ENCODE peak calls at places on chromosomes 6 and 20, in eight cellular contexts. I, U, W, G, S, V, O and F are unnamed samples.

GRCh38 chr6:108622601-108623335 is 62.1 kb downstream of the FOXO3 start:
- DNase-seq in U (no peak), V (no peak), G (no peak), W (no peak), S (no peak), I (no peak), O (no peak), F (no peak)

GRCh38 chr6:113842165-113842564 is 15.0 kb upstream of the MARCKS start:
- DNase-seq in G (no peak), V (no peak), S (no peak), O (no peak), U (no peak), W (no peak), I (no peak), F (no peak)

GRCh38 chr6:18497006-18497405 is 109.9 kb downstream of the RNF144B start:
- DNase-seq in W (no peak), S (no peak), V (no peak), U (no peak), O (no peak), G (no peak), I (no peak), F (no peak)

GRCh38 chr6:130138116-130138908 is 84.4 kb downstream of the SAMD3 start:
- DNase-seq in G (no peak), W (no peak), U (no peak), I (no peak), O (no peak), S (no peak), V (no peak), F (no peak)

GRCh38 chr6:134908906-134909516 is 40.9 kb downstream of the ALDH8A1 start:
- DNase-seq in S (peak), I (no peak), V (no peak), W (no peak), G (peak), O (peak), U (no peak), F (no peak)

GRCh38 chr6:35596448-35597442 is 84.0 kb upstream of the TULP1 start:
- DNase-seq in V (no peak), S (no peak), I (no peak), U (no peak), G (no peak), W (no peak), O (no peak), F (peak)

GRCh38 chr20:2429061-2429460 is 41.5 kb downstream of the SNRPB start:
- DNase-seq in S (no peak), U (no peak), W (no peak), O (no peak), V (no peak), I (no peak), G (no peak), F (no peak)

GRCh38 chr6:46370622-46371021 is 120.6 kb downstream of the RCAN2 start:
- DNase-seq in O (no peak), V (no peak), S (peak), W (no peak), I (no peak), G (no peak), U (no peak), F (no peak)

GRCh38 chr6:968791-969190 is 275.9 kb upstream of the EXOC2 start:
- DNase-seq in I (no peak), W (no peak), V (no peak), S (no peak), O (no peak), G (no peak), U (no peak), F (no peak)

GRCh38 chr6:34673079-34673478 is 23.5 kb downstream of the ILRUN start:
- DNase-seq in G (no peak), S (no peak), W (no peak), U (no peak), V (no peak), I (no peak), O (no peak), F (no peak)

GRCh38 chr20:31842471-31843157 is 2.8 kb downstream of the FOXS1 start:
- DNase-seq in V (peak), W (no peak), U (no peak), I (no peak), S (no peak), G (no peak), O (peak), F (peak)

GRCh38 chr6:63635165-63635562 is 438 bp upstream of the PHF3 start:
- DNase-seq in O (no peak), S (no peak), V (no peak), G (no peak), U (no peak), W (no peak), I (peak), F (no peak)

GRCh38 chr6:63635563-63636515 is at the start of gene PHF3:
- DNase-seq in G (peak), O (peak), W (peak), U (peak), V (peak), S (peak), I (peak), F (peak)

GRCh38 chr6:63636516-63636968 is 940 bp downstream of the PHF3 start:
- DNase-seq in V (peak), U (no peak), W (peak), G (no peak), O (peak), I (peak), S (peak), F (peak)

GRCh38 chr6:63637865-63638445 is 2.4 kb downstream of the PHF3 start:
- DNase-seq in V (no peak), I (no peak), S (no peak), O (no peak), U (no peak), G (no peak), W (no peak), F (peak)

DNA sequence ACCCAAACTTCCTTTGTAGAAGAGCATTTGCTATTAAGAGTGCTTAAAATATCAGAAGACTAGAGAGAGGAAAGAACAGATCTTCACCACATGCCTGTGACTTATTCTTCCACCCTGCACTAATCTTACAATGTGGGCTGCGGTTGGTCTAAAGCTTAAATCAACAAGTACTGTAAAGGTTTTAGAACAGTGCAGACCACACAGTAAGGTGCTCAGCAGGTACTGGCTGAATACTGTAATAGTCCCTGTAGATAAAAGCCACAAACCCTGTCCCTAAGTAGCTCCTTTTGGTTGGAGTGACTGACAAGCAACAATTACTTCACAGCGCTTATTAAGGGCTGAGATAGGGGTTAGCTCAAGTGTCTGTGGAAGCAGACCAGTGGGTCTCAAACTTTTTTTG is 972 bp upstream of the PHF3 start:
- DNase-seq in O (no peak), I (no peak), G (no peak), W (no peak), S (peak), U (no peak), V (peak), F (no peak)
- H3K4me3 ChIP-seq in O (no peak), I (no peak), G (peak), W (no peak), S (no peak), U (peak), V (peak), F (peak)

GRCh38 chr6:136527831-136528230 is 22.4 kb downstream of the MAP7 start:
- DNase-seq in V (no peak), O (no peak), I (no peak), S (no peak), W (no peak), U (no peak), G (no peak), F (no peak)

GRCh38 chr6:136526937-136527336 is 23.3 kb downstream of the MAP7 start:
- DNase-seq in O (no peak), S (no peak), I (no peak), V (no peak), U (no peak), G (no peak), W (no peak), F (no peak)

GRCh38 chr6:136532030-136532429 is 18.2 kb downstream of the MAP7 start:
- DNase-seq in G (no peak), W (no peak), I (no peak), V (no peak), U (no peak), O (no peak), S (no peak), F (no peak)

GRCh38 chr6:136528477-136528876 is 21.7 kb downstream of the MAP7 start:
- DNase-seq in S (no peak), G (no peak), W (no peak), I (no peak), U (no peak), O (no peak), V (no peak), F (no peak)

GRCh38 chr6:136529655-136530054 is 20.6 kb downstream of the MAP7 start:
- DNase-seq in G (no peak), S (no peak), I (no peak), O (no peak), U (no peak), W (no peak), V (no peak), F (no peak)
- H3K27ac ChIP-seq in G (peak), S (no peak), I (no peak), O (no peak), U (no peak), W (no peak), V (no peak), F (no peak)

GRCh38 chr6:170266061-170266825 is 24.6 kb downstream of the DLL1 start:
- DNase-seq in G (peak), U (no peak), O (no peak), W (no peak), V (no peak), I (no peak), S (no peak), F (peak)
- H3K4me3 ChIP-seq in G (peak), U (no peak), O (no peak), W (no peak), V (no peak), I (no peak), S (no peak), F (no peak)

GRCh38 chr6:158033077-158033750 is 51.6 kb downstream of the SYNJ2 start:
- DNase-seq in I (no peak), W (no peak), V (no peak), U (no peak), G (peak), O (peak), S (no peak), F (no peak)

GRCh38 chr6:158029668-158030230 is 48.1 kb downstream of the SYNJ2 start:
- DNase-seq in V (no peak), W (no peak), I (no peak), O (peak), U (no peak), G (peak), S (no peak), F (no peak)

GRCh38 chr6:158032354-158032733 is 50.7 kb downstream of the SYNJ2 start:
- DNase-seq in I (no peak), U (no peak), S (no peak), O (peak), V (no peak), W (no peak), G (peak), F (no peak)

GRCh38 chr6:158031191-158031444 is 49.5 kb downstream of the SYNJ2 start:
- DNase-seq in O (no peak), I (no peak), G (no peak), V (no peak), W (no peak), S (no peak), U (no peak), F (no peak)

DNA sequence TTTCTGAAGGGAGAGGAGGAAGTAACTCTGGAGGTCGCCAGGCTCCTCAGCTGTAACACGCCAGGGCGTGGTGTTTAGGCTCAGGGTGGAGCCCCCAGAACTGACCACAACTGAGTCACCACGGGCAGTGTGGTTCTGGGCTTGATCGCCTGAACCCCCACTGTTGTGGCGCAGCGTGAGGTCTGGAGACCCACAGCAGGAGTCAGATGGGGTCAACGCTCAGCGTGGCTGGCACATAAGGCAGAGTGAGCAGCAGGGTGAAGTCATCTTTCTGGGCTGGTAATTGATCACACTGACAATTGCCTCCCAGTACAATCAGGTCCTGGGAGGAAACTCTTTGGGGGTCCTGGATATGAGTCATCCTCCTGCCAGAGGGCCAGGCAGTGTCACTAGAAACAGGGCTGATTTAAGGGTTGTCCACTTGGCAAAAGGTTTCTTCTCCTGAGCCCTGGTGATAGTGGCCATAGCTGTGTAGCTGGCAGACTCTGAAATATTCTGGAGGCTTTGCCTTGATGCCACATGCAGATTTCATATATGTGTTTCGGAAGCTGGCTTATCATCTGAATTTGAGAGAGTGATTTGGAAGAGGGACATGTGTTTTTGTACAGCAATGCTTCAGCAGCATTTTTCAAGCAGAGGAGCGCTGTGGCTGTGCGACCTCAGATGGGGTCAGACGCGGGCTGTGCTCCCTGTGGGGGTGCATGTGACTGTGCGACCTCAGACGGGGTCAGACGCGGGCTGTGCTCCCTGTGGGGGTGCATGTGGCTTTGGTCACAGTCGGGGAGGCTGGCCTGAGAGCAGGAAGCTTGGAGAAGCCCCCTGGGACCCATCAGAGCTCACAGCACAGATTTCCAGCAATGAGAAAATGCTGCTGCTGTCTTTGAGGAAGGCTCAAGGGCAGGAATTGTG is 50.0 kb downstream of the SYNJ2 start:
- DNase-seq in W (peak), U (no peak), V (peak), I (no peak), G (peak), S (peak), O (peak), F (no peak)
- H3K27ac ChIP-seq in W (no peak), U (peak), V (peak), I (no peak), G (peak), S (peak), O (peak), F (no peak)

GRCh38 chr6:31733734-31734133 is 2.6 kb downstream of the CLIC1 start:
- DNase-seq in U (no peak), I (no peak), S (no peak), G (no peak), O (no peak), V (no peak), W (no peak), F (no peak)

GRCh38 chr6:31732029-31732428 is 2.9 kb upstream of the DDAH2 start:
- DNase-seq in G (no peak), W (no peak), U (no peak), S (no peak), O (no peak), I (no peak), V (no peak), F (no peak)

GRCh38 chr6:31734703-31735500 is 1.4 kb downstream of the CLIC1 start:
- DNase-seq in G (no peak), W (peak), I (peak), O (peak), V (peak), S (peak), U (no peak), F (peak)

GRCh38 chr6:31736026-31736767 is at the start of gene CLIC1:
- DNase-seq in W (peak), S (peak), G (no peak), V (peak), O (peak), I (peak), U (peak), F (peak)

GRCh38 chr6:31734247-31734702 is 2.1 kb downstream of the CLIC1 start:
- DNase-seq in O (no peak), S (no peak), V (no peak), I (no peak), G (no peak), U (no peak), W (no peak), F (no peak)
- H3K4me3 ChIP-seq in O (peak), S (peak), V (peak), I (peak), G (peak), U (peak), W (peak), F (peak)

GRCh38 chr6:125926711-125927110 is 29.9 kb upstream of the HINT3 start:
- DNase-seq in S (no peak), G (no peak), I (no peak), V (no peak), U (no peak), O (no peak), W (no peak), F (no peak)

GRCh38 chr6:125924169-125924568 is 32.4 kb upstream of the HINT3 start:
- DNase-seq in U (no peak), S (peak), I (no peak), V (no peak), O (no peak), W (no peak), G (no peak), F (no peak)

GRCh38 chr6:125922322-125922860 is 34.2 kb upstream of the HINT3 start:
- DNase-seq in I (no peak), O (no peak), G (no peak), V (no peak), U (no peak), S (no peak), W (no peak), F (no peak)

GRCh38 chr6:125923371-125923877 is 33.1 kb upstream of the HINT3 start:
- DNase-seq in V (no peak), I (no peak), G (no peak), U (no peak), W (no peak), S (no peak), O (no peak), F (peak)

DNA sequence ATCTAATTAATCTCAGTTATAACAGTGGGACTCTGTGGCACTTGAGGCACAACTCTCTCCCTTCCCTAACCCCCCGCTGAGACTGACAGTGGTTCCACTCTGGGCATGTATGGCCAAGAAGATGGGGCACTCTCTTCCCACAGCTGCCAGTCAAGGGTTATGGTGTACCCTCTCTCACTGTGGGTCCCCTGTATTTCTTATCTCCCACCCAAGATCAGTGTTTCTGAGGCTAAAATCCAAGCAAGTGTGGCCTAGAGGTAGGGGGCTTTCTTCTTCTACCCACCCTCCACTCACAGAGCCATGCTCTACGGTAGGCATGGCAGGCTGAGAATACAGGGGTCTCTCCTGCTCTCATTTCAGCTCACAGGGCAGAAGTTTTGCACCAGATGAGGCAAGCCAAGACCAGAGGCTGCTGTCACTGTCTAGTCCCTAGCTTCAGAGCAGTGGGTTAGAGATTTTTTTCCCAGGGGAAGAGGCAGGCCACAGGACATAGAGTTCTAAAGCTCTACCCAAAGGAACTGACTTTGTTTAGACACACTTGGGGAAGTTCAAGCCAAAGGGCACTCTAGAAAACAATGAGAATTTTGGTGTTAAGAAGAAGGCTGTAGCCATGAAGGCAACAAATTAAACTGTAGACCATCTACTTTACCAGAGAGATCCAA is 31.7 kb upstream of the HINT3 start:
- DNase-seq in S (no peak), W (no peak), G (no peak), I (no peak), V (no peak), O (no peak), U (no peak), F (no peak)
- H3K27ac ChIP-seq in S (peak), W (no peak), G (peak), I (no peak), V (no peak), O (no peak), U (peak), F (no peak)

DNA sequence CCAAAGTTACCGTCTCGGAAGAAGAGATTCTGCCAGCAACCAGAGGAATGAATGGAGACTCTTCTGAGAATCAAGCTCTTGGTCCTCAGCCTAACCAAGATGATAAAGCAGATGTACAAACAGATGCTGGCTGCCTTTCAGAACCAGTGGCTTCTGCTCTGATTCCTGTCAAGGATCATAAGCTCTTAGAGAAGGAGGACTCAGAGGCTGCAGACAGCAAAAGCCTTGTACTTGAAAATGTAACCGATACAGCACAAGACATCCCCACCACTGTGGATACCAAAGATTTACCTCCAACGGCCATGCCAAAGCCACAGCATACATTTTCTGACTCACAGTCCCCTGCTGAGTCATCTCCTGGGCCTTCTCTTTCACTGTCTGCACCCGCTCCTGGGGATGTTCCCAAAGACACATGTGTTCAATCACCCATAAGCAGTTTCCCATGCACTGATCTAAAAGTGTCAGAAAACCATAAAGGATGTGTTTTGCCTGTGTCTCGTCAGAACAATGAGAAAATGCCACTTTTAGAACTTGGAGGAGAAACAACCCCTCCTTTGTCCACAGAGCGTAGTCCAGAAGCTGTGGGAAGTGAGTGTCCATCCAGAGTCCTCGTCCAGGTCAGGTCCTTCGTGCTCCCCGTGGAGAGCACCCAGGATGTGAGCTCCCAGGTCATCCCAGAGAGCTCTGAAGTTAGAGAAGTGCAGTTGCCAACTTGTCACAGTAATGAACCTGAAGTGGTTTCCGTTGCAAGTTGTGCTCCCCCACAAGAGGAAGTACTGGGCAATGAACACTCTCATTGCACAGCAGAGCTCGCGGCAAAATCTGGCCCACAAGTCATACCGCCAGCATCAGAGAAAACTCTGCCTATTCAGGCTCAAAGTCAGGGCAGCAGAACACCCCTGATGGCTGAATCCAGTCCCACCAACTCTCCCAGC is 109.6 kb downstream of the RTN4IP1 start:
- DNase-seq in U (no peak), O (no peak), G (no peak), I (peak), S (peak), W (peak), V (no peak), F (no peak)
- H3K4me3 ChIP-seq in U (no peak), O (no peak), G (no peak), I (no peak), S (no peak), W (peak), V (no peak), F (no peak)

DNA sequence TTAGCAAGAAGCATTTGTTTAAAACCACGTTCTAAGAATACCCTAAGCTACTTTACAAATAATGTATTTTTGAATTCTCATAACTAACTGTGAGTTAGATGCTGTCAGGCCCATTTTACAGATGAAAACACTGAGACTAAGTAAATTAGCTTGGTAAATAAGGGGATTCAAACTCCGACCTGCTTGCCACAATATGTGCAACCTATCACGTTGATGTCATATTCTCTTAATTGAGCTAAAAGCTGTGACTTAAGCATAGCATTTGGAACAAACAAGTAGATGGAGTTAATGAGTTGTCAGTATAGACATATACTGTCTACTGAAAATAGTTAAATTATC is 9.4 kb upstream of the PERP start:
- DNase-seq in S (no peak), G (no peak), O (no peak), W (no peak), U (no peak), V (no peak), I (no peak), F (no peak)
- H3K27ac ChIP-seq in S (no peak), G (no peak), O (no peak), W (no peak), U (no peak), V (no peak), I (no peak), F (no peak)

GRCh38 chr6:111823831-111824607 is 49.2 kb downstream of the FYN start:
- DNase-seq in V (no peak), U (no peak), S (no peak), I (no peak), G (no peak), O (no peak), W (no peak), F (peak)
- H3K4me3 ChIP-seq in V (no peak), U (peak), S (no peak), I (no peak), G (no peak), O (no peak), W (no peak), F (no peak)